ENCODE peak calls at places on chromosomes 3 and 15, in four cellular contexts. Y is stomach, Q is dorsolateral prefrontal cortex, Z is testis. L is an unnamed sample.

GRCh38 chr15:57333487-57333886 is 42.8 kb upstream of the CGNL1 start:
- DNase-seq in Y (no peak), Q (no peak), Z (no peak), L (peak; percentile 41)

GRCh38 chr3:139260793-139261736 is 82.8 kb upstream of the MRPS22 start:
- DNase-seq in Y (no peak), Q (no peak), Z (no peak), L (no peak)

GRCh38 chr15:88833196-88833595 is 30.0 kb downstream of the ACAN start:
- DNase-seq in Y (no peak), Q (no peak), Z (no peak), L (peak; percentile 21)

GRCh38 chr3:80079886-80080285 is 312.1 kb upstream of the ROBO1 start:
- DNase-seq in Y (no peak), Q (no peak), Z (no peak), L (no peak)

GRCh38 chr15:68667800-68668625 is 89.2 kb downstream of the CORO2B start:
- DNase-seq in Y (no peak), Q (no peak), Z (no peak), L (no peak)

GRCh38 chr3:57094606-57095005 is 34.1 kb downstream of the SPATA12 start:
- DNase-seq in Y (no peak), Q (no peak), Z (no peak), L (no peak)

GRCh38 chr15:35067501-35068347 is 17.4 kb downstream of the NANOGP8 start:
- DNase-seq in Y (no peak), Q (no peak), Z (no peak), L (peak; percentile 9)

GRCh38 chr3:117853923-117854322 is 1144.3 kb downstream of the TUSC7 start:
- DNase-seq in Y (no peak), Q (no peak), Z (no peak), L (no peak)

GRCh38 chr15:51223771-51224229 is 114.6 kb downstream of the CYP19A1 start:
- DNase-seq in Y (no peak), Q (no peak), Z (no peak), L (no peak)

GRCh38 chr3:141523615-141524375 is 37.0 kb downstream of the RASA2 start:
- DNase-seq in Y (no peak), Q (no peak), Z (no peak), L (no peak)

GRCh38 chr3:167814441-167814951 is 79.0 kb downstream of the SERPINI1 start:
- DNase-seq in Y (peak; percentile 38), Q (peak; percentile 71), Z (no peak), L (no peak)

GRCh38 chr15:63052961-63053698 is 10.6 kb downstream of the TPM1 start:
- DNase-seq in Y (peak; percentile 42), Q (no peak), Z (peak; percentile 65), L (peak; percentile 42)

GRCh38 chr3:151085227-151085888 is at the start of gene MED12L:
- DNase-seq in Y (peak; percentile 78), Q (no peak), Z (peak; percentile 73), L (peak; percentile 81)

GRCh38 chr3:178856804-178857203 is 214.8 kb downstream of the ZMAT3 start:
- DNase-seq in Y (no peak), Q (no peak), Z (no peak), L (no peak)

GRCh38 chr3:114899186-114899931 is 247.7 kb downstream of the ZBTB20 start:
- DNase-seq in Y (no peak), Q (no peak), Z (peak; percentile 28), L (peak; percentile 11)

GRCh38 chr3:169149349-169149890 is 514.1 kb downstream of the MECOM start:
- DNase-seq in Y (peak; percentile 93), Q (peak; percentile 72), Z (peak; percentile 89), L (peak; percentile 94)
- H3K4me3 ChIP-seq in Y (peak overlapping the region; percentile 62), Q (peak overlapping the region; percentile 19), Z (peak overlapping the region; percentile 38), L (peak overlapping the region; percentile 19)

DNA sequence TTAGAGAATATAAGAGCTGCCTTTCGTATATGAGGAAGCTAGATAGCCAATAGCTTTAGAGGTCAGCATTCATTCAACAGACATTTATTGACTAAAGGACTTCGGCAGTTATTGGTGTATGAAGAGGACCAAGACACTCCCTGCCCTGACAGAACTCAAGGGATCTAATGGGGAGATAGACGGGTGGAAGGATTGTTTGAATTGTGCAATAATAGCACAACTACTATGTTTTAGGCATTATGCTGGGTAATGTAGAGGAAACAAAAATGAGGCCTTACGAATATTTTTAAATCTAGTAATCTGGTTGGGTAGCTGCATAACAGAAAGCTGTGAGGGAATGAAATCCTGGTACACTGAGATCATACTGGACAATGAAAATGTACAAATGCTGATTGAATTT is 5.0 kb downstream of the LRCH3 start:
- DNase-seq in Y (no peak), Q (no peak), Z (no peak), L (no peak)
- H3K27ac ChIP-seq in Y (no peak overlapping the region), Q (no peak overlapping the region), Z (no peak overlapping the region), L (no peak overlapping the region)

GRCh38 chr3:157858821-157859220 is 247.4 kb downstream of the SHOX2 start:
- DNase-seq in Y (no peak), Q (no peak), Z (no peak), L (no peak)

GRCh38 chr3:157857461-157857860 is 248.8 kb downstream of the SHOX2 start:
- DNase-seq in Y (no peak), Q (no peak), Z (no peak), L (no peak)

GRCh38 chr3:157859541-157859940 is 246.7 kb downstream of the SHOX2 start:
- DNase-seq in Y (no peak), Q (no peak), Z (no peak), L (no peak)

DNA sequence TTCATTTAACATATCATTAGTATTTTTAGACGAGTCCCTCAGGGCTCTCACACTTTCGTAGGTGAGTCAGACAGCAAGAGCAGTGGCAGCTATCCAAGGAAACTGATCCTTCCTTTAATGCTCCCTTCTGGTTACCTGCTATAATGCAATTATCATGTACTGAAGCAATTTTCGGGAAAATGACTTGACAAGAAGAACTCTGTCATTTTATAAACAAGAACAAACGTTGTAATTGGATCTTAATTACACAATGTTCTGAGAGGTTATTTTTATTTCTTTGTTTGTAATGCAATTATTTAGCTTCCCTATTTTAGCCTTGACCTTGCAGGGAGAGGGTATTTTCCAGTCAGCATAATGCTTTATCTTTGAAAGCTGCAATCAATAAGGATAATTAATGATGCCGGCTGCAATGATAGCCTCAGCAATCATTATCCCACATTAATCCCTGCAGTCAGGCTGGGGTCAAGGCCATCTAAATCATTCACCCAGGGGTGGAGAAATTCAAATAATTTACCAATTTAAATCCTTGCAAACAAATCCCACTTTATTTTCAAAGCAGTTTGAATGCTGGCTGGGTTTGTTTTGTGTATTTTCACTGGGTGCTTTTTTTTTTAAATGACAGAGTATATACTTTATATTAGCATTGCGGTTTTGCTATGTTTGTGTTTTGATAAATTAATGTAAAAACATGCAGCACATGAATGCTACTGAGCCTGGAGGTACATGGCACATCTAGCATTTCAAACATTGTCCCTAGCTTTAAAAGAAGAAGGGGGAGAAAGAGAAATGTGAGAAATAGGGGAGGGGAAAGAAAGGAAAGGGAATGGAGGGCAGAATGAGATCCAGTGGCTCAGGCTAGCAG is 249.9 kb downstream of the SHOX2 start:
- DNase-seq in Y (no peak), Q (no peak), Z (no peak), L (no peak)
- TF ChIP-seq CTCF in Y (no peak), Q (no peak), Z (no peak), L (no peak)

GRCh38 chr3:173743111-173743510 is 345.6 kb downstream of the NLGN1 start:
- DNase-seq in Y (no peak), Q (no peak), Z (no peak), L (no peak)
- H3K4me3 ChIP-seq in Y (no peak overlapping the region), Q (peak overlapping the region; percentile 19), Z (no peak overlapping the region), L (no peak overlapping the region)

DNA sequence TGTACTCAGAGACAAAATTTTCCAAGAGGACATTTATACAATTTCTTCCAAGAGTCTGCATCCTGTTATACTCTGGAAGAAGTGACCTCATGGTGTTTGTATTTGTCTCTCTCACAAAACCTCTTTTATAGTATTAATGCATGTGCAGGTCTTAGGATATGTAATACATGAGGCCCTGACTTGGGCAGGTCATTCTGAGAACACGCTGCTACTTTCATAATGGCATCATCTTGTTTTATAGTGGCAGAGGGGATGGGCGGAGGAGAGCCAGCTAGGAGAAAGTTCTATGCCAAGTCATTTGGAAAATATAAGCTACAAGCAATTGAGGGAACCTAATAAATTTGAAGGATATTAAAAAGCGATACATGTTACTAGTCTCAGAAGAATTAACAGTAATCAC is 72.1 kb upstream of the P3H2 start:
- DNase-seq in Y (no peak), Q (no peak), Z (no peak), L (no peak)
- H3K27ac ChIP-seq in Y (no peak overlapping the region), Q (no peak overlapping the region), Z (no peak overlapping the region), L (no peak overlapping the region)

GRCh38 chr3:50297896-50298725 is 1.1 kb downstream of the HYAL3 start:
- DNase-seq in Y (no peak), Q (no peak), Z (no peak), L (no peak)
- TF ChIP-seq CTCF in Y (no peak), Q (no peak), Z (no peak), L (no peak)

L was measured in cardiac muscle cell.